ENCODE peak calls at places on chromosomes 5 and 9, in six cellular contexts. A, N, J, V, I and P are unnamed samples.

GRCh38 chr5:10427201-10427600 is 14.5 kb upstream of the ROPN1L start:
- DNase-seq in A (no peak), N (no peak), J (no peak), V (no peak), I (no peak), P (no peak)

GRCh38 chr5:131193106-131193505 is 22.4 kb downstream of the LYRM7 start:
- DNase-seq in A (no peak), N (no peak), J (no peak), V (no peak), I (no peak), P (no peak)

GRCh38 chr5:154971501-154971900 is 30.6 kb downstream of the MRPL22 start:
- DNase-seq in A (no peak), N (no peak), J (no peak), V (peak), I (no peak), P (no peak)

GRCh38 chr9:4296217-4296616 is 3.7 kb downstream of the GLIS3 start:
- DNase-seq in A (no peak), N (no peak), J (peak), V (no peak), I (no peak), P (no peak)

GRCh38 chr9:42852133-42852532 is 668.7 kb downstream of the SPATA31A6 start:
- DNase-seq in A (no peak), N (peak), J (peak), V (peak), I (peak), P (no peak)

GRCh38 chr5:135393229-135393628 is 5.8 kb downstream of the MACROH2A1 start:
- DNase-seq in A (no peak), N (no peak), J (no peak), V (no peak), I (no peak), P (no peak)

GRCh38 chr5:170393235-170393634 is 4.1 kb upstream of the KCNMB1 start:
- DNase-seq in A (no peak), N (no peak), J (no peak), V (no peak), I (no peak), P (no peak)

GRCh38 chr5:43357067-43357466 is 43.9 kb upstream of the HMGCS1 start:
- DNase-seq in A (no peak), N (no peak), J (no peak), V (no peak), I (no peak), P (no peak)

GRCh38 chr9:135669616-135670285 is 6.6 kb downstream of the LCN9 start:
- DNase-seq in A (no peak), N (no peak), J (no peak), V (no peak), I (no peak), P (no peak)

DNA sequence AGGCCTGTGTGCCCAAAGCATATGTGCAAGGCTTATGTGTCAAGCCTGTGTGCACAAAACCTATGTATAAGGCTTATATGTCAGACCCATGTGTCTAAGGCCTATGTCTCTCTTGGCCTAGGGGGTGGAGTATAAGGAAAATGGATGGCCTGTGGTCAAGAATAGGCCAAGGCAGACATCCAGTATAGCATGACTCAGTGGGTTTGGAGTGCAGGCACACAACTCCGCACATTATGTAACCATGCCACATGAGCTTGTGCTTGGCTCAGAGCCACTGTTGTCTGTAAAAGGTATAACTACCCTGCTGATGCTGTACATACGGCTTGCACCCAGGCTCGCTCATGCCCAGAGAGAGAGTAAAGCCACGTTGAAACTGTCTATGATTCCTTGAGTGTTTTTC is 626.4 kb upstream of the NUDT12 start:
- DNase-seq in A (no peak), N (no peak), J (no peak), V (peak), I (no peak), P (no peak)
- TF ChIP-seq CTCF in A (no peak), N (no peak), J (no peak), V (no peak), I (no peak), P (no peak)

DNA sequence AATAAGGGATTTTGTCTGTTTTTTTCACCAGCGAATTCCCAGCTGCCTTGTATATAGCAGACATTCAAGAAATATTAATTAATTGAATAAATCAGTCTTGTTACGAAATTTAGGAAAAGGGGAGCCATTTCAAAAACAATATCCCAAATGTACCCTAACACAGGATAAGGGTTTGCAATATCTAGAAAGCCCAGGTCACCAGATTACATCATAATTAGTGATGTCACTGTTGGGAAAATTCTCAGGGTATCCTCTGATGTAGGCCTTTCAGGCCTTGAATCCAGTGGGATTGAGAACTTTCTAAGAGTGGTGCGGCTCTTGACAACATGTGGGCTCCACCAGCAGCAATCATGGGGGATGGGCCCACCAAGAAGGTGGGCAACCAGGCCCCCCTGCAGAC is at the start of gene ACTL7A:
- DNase-seq in A (no peak), N (no peak), J (no peak), V (no peak), I (no peak), P (no peak)
- TF ChIP-seq CTCF in A (no peak), N (no peak), J (no peak), V (no peak), I (no peak), P (no peak)

GRCh38 chr5:138594305-138595058 is 19.3 kb upstream of the HSPA9 start:
- DNase-seq in A (no peak), N (no peak), J (no peak), V (no peak), I (no peak), P (no peak)
- TF ChIP-seq CTCF in A (no peak), N (no peak), J (peak), V (peak), I (peak), P (peak)

GRCh38 chr5:50995285-50995942 is 329.0 kb downstream of the PARP8 start:
- DNase-seq in A (no peak), N (no peak), J (no peak), V (no peak), I (no peak), P (no peak)
- TF ChIP-seq CTCF in A (no peak), N (no peak), J (no peak), V (no peak), I (no peak), P (no peak)